ENCODE peak calls at places on chromosome 20, in ten cellular contexts. D, H, O, S, R, G, Z, F, C and X are unnamed samples.

GRCh38 chr20:36441027-36441414 is 100.3 kb upstream of the MYL9 start:
- DNase-seq in F (no peak), R (no peak), C (no peak), O (no peak), G (no peak), Z (no peak), H (no peak), S (no peak), D (no peak), X (no peak)

GRCh38 chr20:5859611-5860010 is 90.7 kb downstream of the TRMT6 start:
- DNase-seq in O (no peak), H (no peak), S (no peak), F (no peak), G (no peak), D (no peak), R (no peak), C (no peak), Z (no peak), X (no peak)

GRCh38 chr20:49450281-49450707 is 32.2 kb downstream of the KCNB1 start:
- DNase-seq in F (no peak), O (no peak), Z (no peak), H (no peak), D (no peak), S (peak), G (no peak), R (peak), C (no peak), X (no peak)

GRCh38 chr20:60862601-60863000 is 389.5 kb upstream of the CDH4 start:
- DNase-seq in D (no peak), O (no peak), F (no peak), C (no peak), Z (no peak), S (no peak), G (no peak), R (no peak), H (no peak), X (no peak)

GRCh38 chr20:33828912-33829560 is 17.9 kb downstream of the CHMP4B start:
- DNase-seq in Z (no peak), O (no peak), D (no peak), G (no peak), R (no peak), F (no peak), C (no peak), H (no peak), S (no peak), X (no peak)

GRCh38 chr20:354298-354977 is 7.5 kb downstream of the NRSN2 start:
- DNase-seq in C (peak), Z (peak), G (peak), S (peak), O (peak), R (peak), F (peak), D (peak), H (peak), X (peak)

GRCh38 chr20:23061713-23062561 is 12.5 kb upstream of the THBD start:
- DNase-seq in R (no peak), S (no peak), Z (no peak), H (no peak), G (peak), D (no peak), C (no peak), F (peak), O (peak), X (no peak)

GRCh38 chr20:40720826-40721225 is 31.8 kb upstream of the MAFB start:
- DNase-seq in O (no peak), Z (no peak), F (no peak), S (no peak), G (no peak), H (no peak), D (no peak), C (no peak), R (no peak), X (no peak)

GRCh38 chr20:50689864-50690263 is 1.5 kb downstream of the RIPOR3 start:
- DNase-seq in F (no peak), G (no peak), H (no peak), R (no peak), C (no peak), Z (no peak), D (no peak), S (peak), O (no peak), X (no peak)

GRCh38 chr20:62728781-62729300 is 20.2 kb downstream of the NTSR1 start:
- DNase-seq in H (no peak), D (no peak), R (no peak), Z (no peak), F (no peak), C (no peak), G (no peak), S (no peak), O (no peak), X (no peak)

GRCh38 chr20:41643504-41643938 is 25.3 kb upstream of the CHD6 start:
- DNase-seq in D (no peak), H (no peak), F (peak), G (no peak), R (no peak), O (peak), Z (no peak), S (peak), C (no peak), X (no peak)

GRCh38 chr20:6108330-6108729 is 14.5 kb downstream of the FERMT1 start:
- DNase-seq in D (no peak), O (peak), R (no peak), F (no peak), S (no peak), C (no peak), G (no peak), Z (no peak), H (no peak), X (no peak)

GRCh38 chr20:12699374-12700228 is 309.2 kb upstream of the SPTLC3 start:
- DNase-seq in S (peak), Z (no peak), D (no peak), F (no peak), R (no peak), H (no peak), G (no peak), C (no peak), O (no peak), X (no peak)

GRCh38 chr20:63626424-63627128 is at the start of gene GMEB2:
- DNase-seq in C (no peak), D (peak), F (no peak), S (peak), G (peak), H (peak), Z (peak), R (peak), O (no peak), X (peak)

GRCh38 chr20:56412949-56413348 is 889 bp downstream of the CASS4 start:
- DNase-seq in F (no peak), R (no peak), O (no peak), Z (no peak), D (no peak), C (no peak), S (no peak), H (no peak), G (no peak), X (no peak)

GRCh38 chr20:51014797-51015722 is 7.8 kb downstream of the KCNG1 start:
- DNase-seq in O (peak), F (peak), Z (peak), G (peak), S (peak), D (no peak), C (peak), H (peak), R (peak), X (peak)